ENCODE peak calls at places on chromosomes 4 and X, in seven cellular contexts. W is HCT116, M is K562, U is GM12878, C is HepG2, N is H1, D is SK-N-SH. Y is an unnamed sample.

GRCh38 chrX:118637997-118638396 is 89.4 kb upstream of the IL13RA1 start:
- DNase-seq in W (no peak), M (no peak), U (no peak), C (peak; percentile 3), N (no peak), D (no peak), Y (no peak)

GRCh38 chr4:2515835-2516550 is 20.5 kb upstream of the FAM193A start:
- DNase-seq in W (no peak), M (no peak), U (no peak), C (no peak), N (no peak), D (no peak), Y (no peak)

GRCh38 chr4:154004859-154005520 is 216.1 kb upstream of the SFRP2 start:
- DNase-seq in W (no peak), M (no peak), U (no peak), C (no peak), N (no peak), D (no peak), Y (no peak)

GRCh38 chrX:34585561-34585960 is 71.5 kb downstream of the TMEM47 start:
- DNase-seq in W (no peak), M (no peak), U (no peak), C (no peak), N (no peak), D (no peak), Y (no peak)

GRCh38 chr4:38943355-38943754 is 75.7 kb downstream of the FAM114A1 start:
- DNase-seq in W (no peak), M (no peak), U (no peak), C (no peak), N (no peak), D (peak; percentile 73), Y (no peak)

GRCh38 chr4:83785906-83786305 is 250.0 kb downstream of the GPAT3 start:
- DNase-seq in W (no peak), M (no peak), U (no peak), C (no peak), N (no peak), D (no peak), Y (no peak)

GRCh38 chr4:112852586-112852985 is 196.9 kb upstream of the ANK2 start:
- DNase-seq in W (no peak), M (no peak), U (no peak), C (no peak), N (no peak), D (no peak), Y (no peak)

GRCh38 chrX:47706575-47706974 is 47.6 kb upstream of the UXT start:
- DNase-seq in W (no peak), M (no peak), U (no peak), C (no peak), N (no peak), D (no peak), Y (no peak)

GRCh38 chrX:132393090-132393884 is 95.6 kb downstream of the MBNL3 start:
- DNase-seq in W (no peak), M (no peak), U (no peak), C (no peak), N (no peak), D (no peak), Y (no peak)

GRCh38 chr4:146998157-146998556 is 52.5 kb upstream of the TTC29 start:
- DNase-seq in W (no peak), M (no peak), U (no peak), C (no peak), N (no peak), D (no peak), Y (no peak)

GRCh38 chr4:36812153-36812552 is 432.4 kb upstream of the NWD2 start:
- DNase-seq in W (no peak), M (no peak), U (no peak), C (no peak), N (no peak), D (no peak), Y (no peak)

GRCh38 chr4:160880186-160880585 is 1283.6 kb downstream of the FSTL5 start:
- DNase-seq in W (no peak), M (no peak), U (no peak), C (no peak), N (no peak), D (no peak), Y (no peak)

GRCh38 chr4:31655328-31655727 is 935.2 kb downstream of the PCDH7 start:
- DNase-seq in W (no peak), M (no peak), U (no peak), C (no peak), N (no peak), D (no peak), Y (no peak)

GRCh38 chr4:53706422-53707032 is 115.2 kb upstream of the LNX1 start:
- DNase-seq in W (peak; percentile 34), M (peak; percentile 15), U (peak; percentile 45), C (peak; percentile 35), N (no peak), D (peak; percentile 8), Y (no peak)

GRCh38 chr4:57077550-57078311 is 32.5 kb downstream of the IGFBP7 start:
- DNase-seq in W (no peak), M (no peak), U (no peak), C (peak; percentile 50), N (no peak), D (no peak), Y (peak; percentile 32)

DNA sequence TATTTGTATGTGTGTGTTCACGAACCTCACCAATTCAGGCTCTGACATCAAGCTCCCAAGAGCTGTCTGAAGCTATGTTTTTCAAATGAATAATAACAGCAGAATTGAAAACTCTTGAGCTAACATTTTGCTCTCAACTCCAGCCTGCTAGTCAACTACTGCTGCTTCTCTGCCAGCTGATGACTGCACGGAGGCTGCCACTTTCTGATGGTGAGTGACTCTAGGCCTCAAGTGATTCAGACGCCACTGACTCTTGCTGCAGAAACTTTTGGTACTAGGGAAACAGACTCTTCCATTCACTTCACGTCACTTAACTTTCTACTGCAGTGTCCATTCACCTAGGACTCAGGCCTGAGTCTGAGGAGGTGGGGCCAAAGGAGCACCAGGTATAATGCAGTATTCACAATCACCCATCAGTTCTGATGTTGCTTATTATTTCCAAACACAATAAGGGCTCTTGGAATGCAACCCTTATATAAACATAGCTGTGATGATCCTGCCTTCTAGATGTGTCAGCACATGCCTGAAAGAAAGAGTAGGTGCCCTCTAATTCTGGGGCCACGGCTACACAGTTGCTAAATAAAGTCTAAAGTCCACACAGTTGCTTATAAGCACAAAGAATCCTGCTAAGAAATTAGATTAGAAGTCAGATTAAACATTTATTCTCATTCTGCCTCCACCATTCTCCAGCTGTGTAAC is 16.0 kb downstream of the PRDM8 start:
- DNase-seq in W (no peak), M (no peak), U (no peak), C (no peak), N (no peak), D (no peak), Y (peak; percentile 4)
- TF ChIP-seq JUND in W (no peak), M (no peak), U (no peak), C (no peak), N (no peak), D (no peak), Y (no peak)

GRCh38 chrX:70995338-70995737 is 64.4 kb upstream of the SLC7A3 start:
- DNase-seq in W (no peak), M (no peak), U (no peak), C (no peak), N (no peak), D (no peak), Y (no peak)
- TF ChIP-seq JUND in W (no peak), M (no peak), U (no peak), C (no peak), N (no peak), D (no peak), Y (no peak)

DNA sequence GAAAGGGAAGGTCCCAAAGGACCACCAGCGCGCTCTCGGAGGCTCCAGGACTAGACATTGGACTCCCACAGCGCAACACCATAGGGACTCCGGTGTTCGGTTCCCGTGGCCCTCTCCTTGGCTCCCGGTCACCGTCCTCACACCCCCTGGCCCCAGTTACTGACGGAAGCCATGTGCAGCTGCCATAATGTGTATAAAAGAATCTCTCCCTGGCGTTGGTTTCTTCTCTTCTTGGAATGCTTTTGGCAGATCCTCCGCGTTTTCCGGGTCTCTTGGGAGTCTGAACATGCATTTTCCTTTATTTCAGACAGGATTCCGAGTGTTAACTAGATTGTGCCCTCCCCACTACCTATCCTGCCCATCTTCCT is 69.7 kb downstream of the FBXO8 start:
- DNase-seq in W (no peak), M (no peak), U (no peak), C (no peak), N (no peak), D (no peak), Y (no peak)
- TF ChIP-seq JUND in W (no peak), M (no peak), U (no peak), C (no peak), N (no peak), D (no peak), Y (no peak)

DNA sequence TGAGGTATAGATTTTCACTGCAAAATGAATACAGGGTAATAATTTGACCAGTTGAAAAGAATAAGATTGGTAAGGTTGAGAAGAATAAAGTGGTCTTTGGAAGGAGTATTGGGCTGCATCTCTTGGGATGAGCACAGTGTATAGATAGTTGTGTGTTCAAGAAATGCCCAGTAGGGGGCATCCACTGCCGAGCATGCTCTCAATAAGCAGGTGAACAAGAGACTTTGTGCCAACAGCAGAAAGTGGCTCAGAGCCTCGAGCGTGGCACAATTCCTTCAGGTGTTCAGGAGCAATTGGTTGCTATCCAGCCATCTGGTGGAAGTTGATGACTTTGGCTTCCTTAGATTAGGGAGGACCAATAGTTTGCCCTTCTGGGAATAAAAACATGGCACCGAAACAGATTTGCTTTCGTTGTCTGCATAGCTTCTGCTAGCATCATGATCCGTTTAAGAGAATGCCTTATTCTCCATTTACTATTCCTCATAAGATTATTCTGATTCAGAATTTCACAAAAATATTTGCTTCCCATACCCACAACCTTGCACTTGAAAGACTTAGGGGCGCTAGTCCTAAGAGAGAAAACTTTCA is 258.1 kb upstream of the NEIL3 start:
- DNase-seq in W (peak; percentile 44), M (peak; percentile 5), U (no peak), C (peak; percentile 20), N (peak; percentile 49), D (peak; percentile 10), Y (peak; percentile 63)
- TF ChIP-seq JUND in W (no peak), M (no peak), U (no peak), C (no peak), N (no peak), D (no peak), Y (no peak)

DNA sequence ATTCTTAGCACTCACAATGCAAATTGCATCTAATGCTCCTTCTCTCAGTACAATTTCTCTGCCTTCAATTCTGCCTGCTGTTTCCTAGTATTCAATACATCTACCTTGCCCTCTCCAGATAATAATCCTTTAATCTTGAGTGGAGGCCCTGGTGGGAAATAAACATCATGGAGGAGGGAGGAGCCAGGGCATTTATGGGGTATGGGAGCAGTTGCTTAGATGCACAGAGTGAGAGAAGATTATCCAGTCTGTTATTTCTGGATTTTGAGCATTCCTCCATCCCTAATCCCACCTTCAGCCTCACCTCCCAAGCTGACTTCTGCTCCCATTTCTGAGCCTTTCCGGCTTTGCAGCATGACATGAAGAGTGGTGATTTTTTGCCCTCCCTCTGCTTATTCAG is 127.9 kb upstream of the PPP3CA start:
- DNase-seq in W (no peak), M (no peak), U (no peak), C (no peak), N (no peak), D (no peak), Y (no peak)
- TF ChIP-seq JUND in W (no peak), M (no peak), U (no peak), C (no peak), N (no peak), D (no peak), Y (no peak)

GRCh38 chr4:9765091-9765490 is 16.3 kb upstream of the DRD5 start:
- DNase-seq in W (peak; percentile 31), M (peak; percentile 10), U (no peak), C (peak; percentile 15), N (peak; percentile 75), D (peak; percentile 23), Y (peak; percentile 37)
- TF ChIP-seq JUND in W (no peak), M (no peak), U (no peak), C (no peak), N (no peak), D (no peak), Y (no peak)